ENCODE peak calls at places on chromosomes 13 and 19, in nine cellular contexts. T is NCI-H2081; H is endodermal cell; K is NCI-H1694; J is dermis microvascular lymphatic vessel endothelial cell; L is WTC11; V is COR-L47; S is NCI-H1048; C is activated CD4-positive, alpha-beta T cell treated with anti-CD3 and anti-CD28 coated beads for 4 hours. D is an unnamed sample.

GRCh38 chr13:97223711-97224461 is 1.8 kb downstream of the MBNL2 start:
- DNase-seq in H (peak; percentile 66), J (no peak), C (no peak), T (peak; percentile 36), L (no peak), K (peak; percentile 24), V (peak; percentile 22), S (no peak), D (peak; percentile 79)

GRCh38 chr13:25192489-25192888 is 20.4 kb upstream of the AMER2 start:
- DNase-seq in V (no peak), H (no peak), J (no peak), K (no peak), L (no peak), C (no peak), S (no peak), T (no peak), D (no peak)

GRCh38 chr19:7533281-7533819 is 2.2 kb upstream of the PNPLA6 start:
- DNase-seq in T (no peak), C (no peak), K (no peak), L (peak; percentile 66), J (no peak), S (no peak), H (peak; percentile 74), V (no peak), D (no peak)

GRCh38 chr13:30572859-30573275 is 44.9 kb upstream of the USPL1 start:
- DNase-seq in J (peak; percentile 33), C (peak; percentile 7), K (no peak), H (no peak), S (no peak), T (no peak), V (no peak), L (no peak), D (peak; percentile 36)

GRCh38 chr13:49240017-49240416 is 7.7 kb upstream of the CDADC1 start:
- DNase-seq in H (peak; percentile 63), J (no peak), K (peak; percentile 8), C (peak; percentile 50), T (peak; percentile 5), S (no peak), L (peak; percentile 18), V (no peak), D (no peak)

GRCh38 chr19:17323973-17324327 is 10.7 kb downstream of the ANO8 start:
- DNase-seq in K (no peak), V (no peak), C (no peak), L (no peak), H (peak; percentile 47), S (no peak), J (no peak), T (no peak), D (no peak)

GRCh38 chr19:49064029-49064629 is 489 bp downstream of the NTF4 start:
- DNase-seq in L (peak; percentile 45), H (peak; percentile 72), S (no peak), J (no peak), T (no peak), V (no peak), C (no peak), K (no peak), D (no peak)

GRCh38 chr19:43784251-43784980 is 3.6 kb upstream of the KCNN4 start:
- DNase-seq in S (no peak), H (peak; percentile 71), C (peak; percentile 67), L (no peak), T (no peak), K (no peak), J (no peak), V (no peak), D (no peak)

GRCh38 chr13:40318366-40318765 is 348.1 kb downstream of the FOXO1 start:
- DNase-seq in S (no peak), H (no peak), C (no peak), L (no peak), J (no peak), T (no peak), K (no peak), V (peak; percentile 1), D (no peak)

GRCh38 chr19:32313866-32314265 is 31.5 kb upstream of the ZNF507 start:
- DNase-seq in T (no peak), L (no peak), V (no peak), K (no peak), C (no peak), J (no peak), S (no peak), H (peak; percentile 28), D (no peak)

GRCh38 chr13:106357198-106357597 is 178.3 kb downstream of the EFNB2 start:
- DNase-seq in V (no peak), T (no peak), L (no peak), S (no peak), J (no peak), K (no peak), H (no peak), C (no peak), D (peak; percentile 77)

GRCh38 chr13:67438465-67438864 is 208.3 kb upstream of the PCDH9 start:
- DNase-seq in T (no peak), L (no peak), H (peak; percentile 46), S (no peak), C (no peak), J (no peak), V (peak; percentile 25), K (no peak), D (no peak)

GRCh38 chr13:102878491-102878890 is 32.7 kb downstream of the ERCC5 start:
- DNase-seq in L (no peak), K (no peak), J (no peak), S (no peak), H (no peak), V (no peak), T (no peak), C (no peak), D (no peak)

GRCh38 chr13:36131931-36132297 is 732 bp upstream of the DCLK1 start:
- DNase-seq in K (no peak), T (no peak), J (no peak), C (no peak), H (no peak), V (no peak), S (no peak), L (no peak), D (peak; percentile 51)

GRCh38 chr13:71712988-71713653 is 153.9 kb downstream of the DACH1 start:
- DNase-seq in K (no peak), H (peak; percentile 46), J (no peak), V (no peak), T (peak; percentile 1), C (no peak), S (no peak), L (peak; percentile 13), D (peak; percentile 6)

GRCh38 chr13:81738364-81738763 is 1397.4 kb upstream of the SPRY2 start:
- DNase-seq in K (no peak), C (no peak), T (no peak), S (no peak), V (no peak), L (no peak), H (no peak), J (no peak), D (no peak)

GRCh38 chr19:32811151-32811550 is 58.4 kb downstream of the SLC7A9 start:
- DNase-seq in K (no peak), C (no peak), S (no peak), J (no peak), H (no peak), L (no peak), T (no peak), V (no peak), D (no peak)

GRCh38 chr19:18123819-18124218 is 26.2 kb downstream of the MAST3 start:
- DNase-seq in V (no peak), K (no peak), H (no peak), C (no peak), T (no peak), L (no peak), S (no peak), J (no peak), D (no peak)

GRCh38 chr19:45103200-45103624 is 10.2 kb downstream of the PPP1R37 start:
- DNase-seq in L (no peak), C (peak; percentile 39), S (no peak), T (peak; percentile 68), V (peak; percentile 67), J (no peak), K (peak; percentile 27), H (peak; percentile 58), D (no peak)

GRCh38 chr19:51462276-51462675 is 4.0 kb upstream of the SIGLEC8 start:
- DNase-seq in C (no peak), L (no peak), V (no peak), S (no peak), J (no peak), T (no peak), K (no peak), H (no peak), D (no peak)

GRCh38 chr19:21593008-21593427 is 87.6 kb downstream of the ZNF429 start:
- DNase-seq in L (no peak), S (no peak), V (no peak), K (no peak), H (no peak), T (no peak), C (no peak), J (no peak), D (no peak)

GRCh38 chr19:50679177-50680125 is 30.2 kb downstream of the C19orf81 start:
- DNase-seq in H (peak; percentile 92), C (peak; percentile 63), V (no peak), K (peak; percentile 26), T (peak; percentile 53), L (peak; percentile 90), J (peak; percentile 57), S (peak; percentile 37), D (peak; percentile 15)

GRCh38 chr19:18488838-18489626 is 32.8 kb downstream of the ELL start:
- DNase-seq in L (peak; percentile 73), V (peak; percentile 68), T (peak; percentile 46), J (no peak), S (no peak), H (peak; percentile 89), K (no peak), C (no peak), D (no peak)

GRCh38 chr19:46723471-46723870 is 6.6 kb upstream of the PRKD2 start:
- DNase-seq in L (no peak), H (no peak), K (no peak), T (no peak), J (no peak), C (no peak), V (no peak), S (no peak), D (no peak)

GRCh38 chr19:23804676-23805075 is 46.0 kb upstream of the ZNF681 start:
- DNase-seq in V (no peak), J (no peak), L (no peak), S (no peak), C (no peak), T (no peak), K (no peak), H (no peak), D (no peak)

GRCh38 chr13:23987331-23987730 is 90.0 kb upstream of the C1QTNF9B start:
- DNase-seq in J (no peak), H (no peak), K (no peak), S (no peak), V (no peak), L (no peak), C (no peak), T (no peak), D (no peak)

GRCh38 chr13:42486711-42487198 is 87.2 kb upstream of the TNFSF11 start:
- DNase-seq in K (no peak), S (no peak), L (no peak), C (no peak), H (no peak), V (no peak), T (no peak), J (peak; percentile 24), D (peak; percentile 72)

GRCh38 chr13:50979187-50979586 is 69.6 kb downstream of the RNASEH2B start:
- DNase-seq in H (no peak), S (no peak), T (no peak), K (no peak), V (no peak), J (no peak), C (no peak), L (no peak), D (no peak)

GRCh38 chr19:13718733-13719132 is 45.6 kb upstream of the MRI1 start:
- DNase-seq in V (peak; percentile 87), J (no peak), L (peak; percentile 36), T (peak; percentile 82), H (peak; percentile 63), S (no peak), K (peak; percentile 88), C (no peak), D (peak; percentile 29)

GRCh38 chr19:49923055-49924003 is 5.7 kb upstream of the ATF5 start:
- DNase-seq in S (no peak), C (no peak), H (peak; percentile 30), L (no peak), J (no peak), K (no peak), T (no peak), V (no peak), D (no peak)

GRCh38 chr13:47680752-47681151 is 320.3 kb downstream of the SUCLA2 start:
- DNase-seq in C (no peak), H (no peak), K (no peak), J (no peak), L (no peak), S (no peak), V (no peak), T (no peak), D (no peak)